ENCODE peak calls at places on chromosomes 11 and 22, in six cellular contexts. O, C, Q, H, P and K are unnamed samples.
A peak's percentile ranks its signal among the peaks of the same experiment; 100 is the strongest.

GRCh38 chr11:20367313-20367948 is 3.9 kb downstream of the HTATIP2 start:
- DNase-seq in O (no peak), C (no peak), Q (peak; percentile 23), H (peak; percentile 93), P (peak; percentile 47), K (no peak)

GRCh38 chr11:131561486-131561885 is 191.1 kb downstream of the NTM start:
- DNase-seq in O (no peak), C (no peak), Q (no peak), H (no peak), P (no peak), K (peak; percentile 60)

GRCh38 chr11:26792956-26793355 is 71.1 kb upstream of the SLC5A12 start:
- DNase-seq in O (no peak), C (no peak), Q (no peak), H (no peak), P (no peak), K (no peak)

GRCh38 chr11:16160146-16160545 is 196.2 kb downstream of the SOX6 start:
- DNase-seq in O (no peak), C (no peak), Q (no peak), H (no peak), P (no peak), K (no peak)

GRCh38 chr11:68924073-68924925 is 20.6 kb downstream of the IGHMBP2 start:
- DNase-seq in O (no peak), C (no peak), Q (no peak), H (no peak), P (no peak), K (no peak)

GRCh38 chr11:118933486-118933885 is 7.8 kb upstream of the BCL9L start:
- DNase-seq in O (no peak), C (peak; percentile 49), Q (no peak), H (no peak), P (peak; percentile 38), K (no peak)

GRCh38 chr22:46293591-46294260 is 2.9 kb upstream of the GTSE1 start:
- DNase-seq in O (peak; percentile 26), C (peak; percentile 58), Q (peak; percentile 60), H (peak; percentile 28), P (no peak), K (no peak)

GRCh38 chr22:49824185-49824925 is 3.3 kb downstream of the BRD1 start:
- DNase-seq in O (no peak), C (no peak), Q (no peak), H (no peak), P (no peak), K (no peak)

GRCh38 chr11:62555464-62556092 is 9.0 kb upstream of the AHNAK start:
- DNase-seq in O (peak; percentile 81), C (no peak), Q (no peak), H (no peak), P (no peak), K (peak; percentile 32)
- H3K4me3 ChIP-seq in O (no peak overlapping the region), C (no peak overlapping the region), Q (peak overlapping the region; percentile 41), H (no peak overlapping the region), P (no peak overlapping the region), K (no peak overlapping the region)

GRCh38 chr11:58928082-58928574 is 11.2 kb upstream of the GLYATL1 start:
- DNase-seq in O (no peak), C (no peak), Q (no peak), H (no peak), P (no peak), K (peak; percentile 59)

GRCh38 chr11:58926251-58926650 is 13.0 kb upstream of the GLYATL1 start:
- DNase-seq in O (no peak), C (no peak), Q (no peak), H (no peak), P (no peak), K (no peak)

GRCh38 chr11:58928691-58929090 is 10.6 kb upstream of the GLYATL1 start:
- DNase-seq in O (no peak), C (no peak), Q (no peak), H (no peak), P (no peak), K (peak; percentile 9)

GRCh38 chr11:58926695-58927094 is 12.6 kb upstream of the GLYATL1 start:
- DNase-seq in O (no peak), C (no peak), Q (no peak), H (no peak), P (no peak), K (no peak)

GRCh38 chr11:58927393-58928081 is 11.8 kb upstream of the GLYATL1 start:
- DNase-seq in O (no peak), C (peak; percentile 30), Q (no peak), H (no peak), P (no peak), K (peak; percentile 99)
- H3K4me3 ChIP-seq in O (peak overlapping the region; percentile 22), C (no peak overlapping the region), Q (no peak overlapping the region), H (no peak overlapping the region), P (no peak overlapping the region), K (peak overlapping the region; percentile 52)

DNA sequence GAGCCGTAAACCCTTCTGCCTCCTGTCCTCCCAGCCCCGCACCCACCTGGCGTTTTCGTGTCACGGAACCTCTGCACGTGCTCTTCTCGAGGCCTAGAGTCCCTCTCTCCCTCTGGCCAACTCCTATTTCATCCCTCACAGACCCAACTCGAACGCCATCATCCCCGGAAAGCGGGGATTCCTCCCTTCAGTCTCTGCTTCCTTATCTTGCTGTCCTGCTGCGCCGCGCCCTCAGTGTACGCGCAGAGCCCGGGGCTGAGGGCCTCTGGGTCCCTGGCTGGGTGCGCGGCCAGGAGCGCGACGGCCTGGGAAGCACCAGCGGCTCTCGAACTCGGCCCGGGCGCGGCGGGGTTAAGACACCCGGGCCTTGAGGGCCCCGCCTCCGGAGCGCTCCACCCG is 472 bp upstream of the ATG16L2 start:
- DNase-seq in O (peak; percentile 82), C (peak; percentile 84), Q (peak; percentile 89), H (peak; percentile 65), P (no peak), K (peak; percentile 75)
- H3K4me3 ChIP-seq in O (peak overlapping the region; percentile 78), C (peak overlapping the region; percentile 80), Q (peak overlapping the region; percentile 76), H (peak overlapping the region; percentile 85), P (peak overlapping the region; percentile 60), K (peak overlapping the region; percentile 91)

GRCh38 chr11:71096751-71097388 is 155.5 kb downstream of the SHANK2 start:
- DNase-seq in O (no peak), C (no peak), Q (no peak), H (no peak), P (no peak), K (no peak)
- H3K4me3 ChIP-seq in O (no peak overlapping the region), C (no peak overlapping the region), Q (no peak overlapping the region), H (no peak overlapping the region), P (no peak overlapping the region), K (no peak overlapping the region)

DNA sequence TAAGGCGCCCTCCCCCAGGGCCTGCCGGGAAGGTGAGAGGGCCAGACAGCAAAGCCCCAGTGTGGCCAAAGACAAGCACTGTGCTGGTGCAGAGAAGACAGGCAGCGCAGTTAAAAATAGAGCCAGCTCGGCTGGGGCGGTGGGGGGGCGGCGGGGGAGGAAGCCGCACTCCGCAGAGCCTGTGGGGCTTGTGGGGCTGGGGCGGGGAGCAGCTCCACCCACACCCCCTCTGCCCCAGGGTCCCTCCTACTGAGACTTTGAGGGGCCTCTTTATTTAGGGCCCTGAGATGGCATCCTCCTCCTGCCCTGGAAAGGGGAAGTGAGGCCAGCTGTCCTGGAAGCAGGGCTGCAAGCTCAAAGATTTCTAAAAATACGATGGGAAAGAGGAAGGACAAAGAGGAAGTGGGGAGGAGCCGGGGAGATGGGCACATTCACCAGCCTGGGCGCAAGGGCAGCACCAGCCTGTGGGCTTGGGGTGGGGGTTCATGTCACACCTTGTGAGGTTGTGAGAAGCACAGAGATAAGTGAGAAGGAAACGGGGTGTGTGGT is 2.6 kb downstream of the CYTH4 start:
- DNase-seq in O (peak; percentile 87), C (peak; percentile 38), Q (peak; percentile 51), H (no peak), P (no peak), K (no peak)
- H3K4me3 ChIP-seq in O (peak overlapping the region; percentile 49), C (no peak overlapping the region), Q (peak overlapping the region; percentile 45), H (no peak overlapping the region), P (no peak overlapping the region), K (no peak overlapping the region)

GRCh38 chr22:44550666-44551491 is 52.8 kb upstream of the RTL6 start:
- DNase-seq in O (peak; percentile 22), C (peak; percentile 71), Q (peak; percentile 57), H (peak; percentile 82), P (peak; percentile 87), K (no peak)
- H3K4me3 ChIP-seq in O (peak overlapping the region; percentile 33), C (no peak overlapping the region), Q (peak overlapping the region; percentile 47), H (peak overlapping the region; percentile 22), P (peak overlapping the region; percentile 36), K (no peak overlapping the region)

DNA sequence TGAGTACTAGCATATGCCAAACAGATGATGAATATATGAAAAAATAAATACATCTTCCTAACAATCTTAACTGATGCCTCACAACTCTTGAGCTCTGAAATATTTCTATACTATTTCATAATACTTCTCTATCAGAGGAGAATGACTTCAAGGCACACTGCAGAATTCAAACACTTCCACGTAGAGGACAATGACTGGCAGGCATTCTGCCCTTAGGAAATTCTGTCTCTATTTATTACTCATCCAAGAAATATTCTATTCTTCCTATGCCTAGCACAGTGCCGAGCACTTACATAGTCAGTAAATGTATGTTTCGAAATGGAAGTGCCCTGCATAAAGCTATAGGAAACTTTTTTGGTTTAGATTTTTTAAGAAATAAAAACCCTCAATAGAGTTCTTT is 809.1 kb downstream of the DLG2 start:
- DNase-seq in O (no peak), C (no peak), Q (no peak), H (peak; percentile 54), P (no peak), K (no peak)
- H3K4me3 ChIP-seq in O (no peak overlapping the region), C (no peak overlapping the region), Q (no peak overlapping the region), H (no peak overlapping the region), P (no peak overlapping the region), K (no peak overlapping the region)

GRCh38 chr11:62602141-62603071 is 741 bp upstream of the MTA2 start:
- DNase-seq in O (peak; percentile 47), C (peak; percentile 85), Q (peak; percentile 64), H (no peak), P (peak; percentile 83), K (peak; percentile 73)

GRCh38 chr11:62600367-62601113 is 1.1 kb downstream of the MTA2 start:
- DNase-seq in O (no peak), C (peak; percentile 32), Q (no peak), H (no peak), P (no peak), K (peak; percentile 68)

GRCh38 chr11:62599909-62600308 is 1.8 kb downstream of the MTA2 start:
- DNase-seq in O (no peak), C (no peak), Q (no peak), H (no peak), P (no peak), K (no peak)

GRCh38 chr11:62601364-62602140 is at the start of gene MTA2:
- DNase-seq in O (peak; percentile 95), C (peak; percentile 97), Q (peak; percentile 96), H (peak; percentile 97), P (peak; percentile 99), K (peak; percentile 99)

GRCh38 chr11:62601114-62601363 is 626 bp downstream of the MTA2 start:
- DNase-seq in O (no peak), C (no peak), Q (peak; percentile 64), H (no peak), P (no peak), K (no peak)
- H3K4me3 ChIP-seq in O (peak overlapping the region; percentile 76), C (peak overlapping the region; percentile 99), Q (peak overlapping the region; percentile 84), H (peak overlapping the region; percentile 93), P (peak overlapping the region; percentile 81), K (peak overlapping the region; percentile 96)

DNA sequence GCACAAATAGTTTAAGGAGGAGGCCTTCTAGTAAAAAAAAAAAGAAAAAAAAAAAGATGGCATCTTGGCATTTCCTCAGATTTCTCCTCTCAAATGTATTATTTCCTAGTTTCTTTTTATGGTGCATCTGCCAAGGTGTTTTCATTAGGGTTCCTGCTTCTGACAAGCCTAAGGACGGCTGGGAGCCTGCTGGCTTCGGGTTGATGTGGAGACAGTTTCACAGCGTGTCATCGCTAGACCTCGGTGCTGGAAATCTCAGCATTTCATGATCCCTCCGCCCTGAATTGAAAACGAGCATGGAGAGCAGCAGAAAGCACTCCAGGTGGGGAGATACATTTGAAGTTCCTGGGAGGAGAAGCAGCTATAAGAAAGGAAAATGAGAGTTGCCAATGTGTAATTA is 283.9 kb upstream of the CNTN5 start:
- DNase-seq in O (no peak), C (no peak), Q (no peak), H (no peak), P (no peak), K (no peak)
- H3K4me3 ChIP-seq in O (no peak overlapping the region), C (no peak overlapping the region), Q (no peak overlapping the region), H (no peak overlapping the region), P (no peak overlapping the region), K (no peak overlapping the region)